ENCODE peak calls at places on chromosomes 13 and 19, in seven cellular contexts. One of them, this sample, is unnamed.

GRCh38 chr13:111179908-111180756 is 65.0 kb downstream of the ARHGEF7 start:
- DNase-seq in PC-3: no peak
- DNase-seq in upper lobe of left lung: no peak
- DNase-seq in tibial nerve: no peak
- DNase-seq in stomach: no peak
- DNase-seq in brain microvascular endothelial cell: no peak
- DNase-seq in prostate gland: no peak
- DNase-seq in this sample: no peak

GRCh38 chr19:38713227-38713649 is 31.0 kb downstream of the CAPN12 start:
- DNase-seq in PC-3: no peak
- DNase-seq in upper lobe of left lung: no peak
- DNase-seq in tibial nerve: peak; percentile 74
- DNase-seq in stomach: peak; percentile 87
- DNase-seq in brain microvascular endothelial cell: no peak
- DNase-seq in prostate gland: no peak
- DNase-seq in this sample: peak; percentile 93

GRCh38 chr13:92807343-92807742 is 419.3 kb upstream of the GPC6 start:
- DNase-seq in PC-3: no peak
- DNase-seq in upper lobe of left lung: no peak
- DNase-seq in tibial nerve: no peak
- DNase-seq in stomach: no peak
- DNase-seq in brain microvascular endothelial cell: peak; percentile 20
- DNase-seq in prostate gland: no peak
- DNase-seq in this sample: peak; percentile 75

GRCh38 chr19:46241676-46242075 is 12.1 kb downstream of the IGFL1 start:
- DNase-seq in PC-3: no peak
- DNase-seq in upper lobe of left lung: no peak
- DNase-seq in tibial nerve: no peak
- DNase-seq in stomach: no peak
- DNase-seq in brain microvascular endothelial cell: no peak
- DNase-seq in prostate gland: no peak
- DNase-seq in this sample: no peak

GRCh38 chr13:23377603-23378002 is 55.9 kb downstream of the SACS start:
- DNase-seq in PC-3: no peak
- DNase-seq in upper lobe of left lung: no peak
- DNase-seq in tibial nerve: no peak
- DNase-seq in stomach: no peak
- DNase-seq in brain microvascular endothelial cell: no peak
- DNase-seq in prostate gland: no peak
- DNase-seq in this sample: peak; percentile 81

GRCh38 chr19:48752511-48753365 is at the start of gene FUT1:
- DNase-seq in PC-3: peak; percentile 91
- DNase-seq in upper lobe of left lung: peak; percentile 92
- DNase-seq in tibial nerve: no peak
- DNase-seq in stomach: peak; percentile 95
- DNase-seq in brain microvascular endothelial cell: no peak
- DNase-seq in prostate gland: peak; percentile 89
- DNase-seq in this sample: peak; percentile 64

GRCh38 chr13:75647126-75647784 is 11.1 kb downstream of the LMO7 start:
- DNase-seq in PC-3: no peak
- DNase-seq in upper lobe of left lung: no peak
- DNase-seq in tibial nerve: no peak
- DNase-seq in stomach: no peak
- DNase-seq in brain microvascular endothelial cell: no peak
- DNase-seq in prostate gland: no peak
- DNase-seq in this sample: no peak

GRCh38 chr13:42041684-42042035 is 6.8 kb upstream of the DGKH start:
- DNase-seq in PC-3: peak; percentile 61
- DNase-seq in upper lobe of left lung: peak; percentile 73
- DNase-seq in tibial nerve: peak; percentile 49
- DNase-seq in stomach: peak; percentile 50
- DNase-seq in brain microvascular endothelial cell: peak; percentile 70
- DNase-seq in prostate gland: peak; percentile 44
- DNase-seq in this sample: peak; percentile 73

GRCh38 chr19:10061717-10062310 is 24.3 kb upstream of the SHFL start:
- DNase-seq in PC-3: no peak
- DNase-seq in upper lobe of left lung: no peak
- DNase-seq in tibial nerve: no peak
- DNase-seq in stomach: no peak
- DNase-seq in brain microvascular endothelial cell: peak; percentile 3
- DNase-seq in prostate gland: no peak
- DNase-seq in this sample: no peak

GRCh38 chr19:52664461-52664860 is 26.3 kb upstream of the ZNF83 start:
- DNase-seq in PC-3: no peak
- DNase-seq in upper lobe of left lung: no peak
- DNase-seq in tibial nerve: no peak
- DNase-seq in stomach: no peak
- DNase-seq in brain microvascular endothelial cell: no peak
- DNase-seq in prostate gland: no peak
- DNase-seq in this sample: no peak

GRCh38 chr13:38045278-38046048 is 175.9 kb upstream of the TRPC4 start:
- DNase-seq in PC-3: peak; percentile 51
- DNase-seq in upper lobe of left lung: no peak
- DNase-seq in tibial nerve: no peak
- DNase-seq in stomach: no peak
- DNase-seq in brain microvascular endothelial cell: peak; percentile 41
- DNase-seq in prostate gland: no peak
- DNase-seq in this sample: no peak

GRCh38 chr13:30477346-30478235 is 11.9 kb upstream of the HMGB1 start:
- DNase-seq in PC-3: no peak
- DNase-seq in upper lobe of left lung: no peak
- DNase-seq in tibial nerve: no peak
- DNase-seq in stomach: no peak
- DNase-seq in brain microvascular endothelial cell: no peak
- DNase-seq in prostate gland: peak; percentile 27
- DNase-seq in this sample: no peak

GRCh38 chr19:13633109-13633508 is 126.8 kb upstream of the CACNA1A start:
- DNase-seq in PC-3: peak; percentile 58
- DNase-seq in upper lobe of left lung: no peak
- DNase-seq in tibial nerve: no peak
- DNase-seq in stomach: peak; percentile 56
- DNase-seq in brain microvascular endothelial cell: peak; percentile 3
- DNase-seq in prostate gland: no peak
- DNase-seq in this sample: peak; percentile 91

GRCh38 chr13:49540552-49540951 is 44.8 kb downstream of the PHF11 start:
- DNase-seq in PC-3: peak; percentile 7
- DNase-seq in upper lobe of left lung: no peak
- DNase-seq in tibial nerve: no peak
- DNase-seq in stomach: no peak
- DNase-seq in brain microvascular endothelial cell: no peak
- DNase-seq in prostate gland: no peak
- DNase-seq in this sample: no peak

GRCh38 chr13:26887594-26887993 is 127.0 kb upstream of the GPR12 start:
- DNase-seq in PC-3: no peak
- DNase-seq in upper lobe of left lung: no peak
- DNase-seq in tibial nerve: no peak
- DNase-seq in stomach: no peak
- DNase-seq in brain microvascular endothelial cell: no peak
- DNase-seq in prostate gland: no peak
- DNase-seq in this sample: no peak

GRCh38 chr13:26882731-26883130 is 122.1 kb upstream of the GPR12 start:
- DNase-seq in PC-3: no peak
- DNase-seq in upper lobe of left lung: no peak
- DNase-seq in tibial nerve: no peak
- DNase-seq in stomach: no peak
- DNase-seq in brain microvascular endothelial cell: no peak
- DNase-seq in prostate gland: no peak
- DNase-seq in this sample: no peak

GRCh38 chr13:26883613-26884257 is 123.1 kb upstream of the GPR12 start:
- DNase-seq in PC-3: no peak
- DNase-seq in upper lobe of left lung: no peak
- DNase-seq in tibial nerve: no peak
- DNase-seq in stomach: no peak
- DNase-seq in brain microvascular endothelial cell: no peak
- DNase-seq in prostate gland: no peak
- DNase-seq in this sample: no peak

GRCh38 chr13:26888632-26889031 is 128.0 kb upstream of the GPR12 start:
- DNase-seq in PC-3: no peak
- DNase-seq in upper lobe of left lung: no peak
- DNase-seq in tibial nerve: no peak
- DNase-seq in stomach: no peak
- DNase-seq in brain microvascular endothelial cell: no peak
- DNase-seq in prostate gland: no peak
- DNase-seq in this sample: no peak
- H3K4me3 ChIP-seq in PC-3: no peak overlapping the region
- H3K4me3 ChIP-seq in upper lobe of left lung: no peak overlapping the region
- H3K4me3 ChIP-seq in tibial nerve: no peak overlapping the region
- H3K4me3 ChIP-seq in stomach: no peak overlapping the region
- H3K4me3 ChIP-seq in brain microvascular endothelial cell: no peak overlapping the region
- H3K4me3 ChIP-seq in prostate gland: no peak overlapping the region
- H3K4me3 ChIP-seq in this sample: no peak overlapping the region

DNA sequence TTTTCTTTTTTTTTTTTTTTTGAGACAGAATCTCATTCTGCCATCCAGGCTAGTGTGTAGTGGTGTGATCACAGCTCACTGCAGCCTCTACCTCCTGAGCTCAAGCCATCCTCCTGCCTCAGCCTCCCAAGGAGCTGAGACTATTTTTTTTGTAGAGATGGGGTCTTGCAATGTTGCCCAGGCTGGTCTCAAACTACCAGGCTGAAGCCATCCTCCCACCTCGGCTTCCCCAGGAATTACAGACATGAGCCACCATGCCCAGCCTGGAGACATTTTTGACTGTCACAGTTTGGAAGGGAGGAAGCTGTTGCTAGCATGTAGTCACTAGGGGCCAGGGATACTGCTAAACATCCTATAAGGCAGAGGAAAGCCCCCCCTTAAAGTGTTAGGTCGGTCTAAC is 23.9 kb downstream of the ZIC5 start:
- DNase-seq in PC-3: no peak
- DNase-seq in upper lobe of left lung: no peak
- DNase-seq in tibial nerve: no peak
- DNase-seq in stomach: no peak
- DNase-seq in brain microvascular endothelial cell: no peak
- DNase-seq in prostate gland: no peak
- DNase-seq in this sample: no peak
- H3K27me3 ChIP-seq in PC-3: peaks cover 44% of the 10 kb centered on the region
- H3K27me3 ChIP-seq in upper lobe of left lung: no peaks in the 10 kb centered on the region
- H3K27me3 ChIP-seq in tibial nerve: peaks cover 77% of the 10 kb centered on the region
- H3K27me3 ChIP-seq in stomach: peaks cover 95% of the 10 kb centered on the region
- H3K27me3 ChIP-seq in brain microvascular endothelial cell: no peaks in the 10 kb centered on the region
- H3K27me3 ChIP-seq in prostate gland: peaks cover 9% of the 10 kb centered on the region
- H3K27me3 ChIP-seq in this sample: no peaks in the 10 kb centered on the region

GRCh38 chr19:677201-677600 is 1.0 kb downstream of the FSTL3 start:
- DNase-seq in PC-3: peak; percentile 70
- DNase-seq in upper lobe of left lung: peak; percentile 61
- DNase-seq in tibial nerve: peak; percentile 67
- DNase-seq in stomach: peak; percentile 43
- DNase-seq in brain microvascular endothelial cell: peak; percentile 83
- DNase-seq in prostate gland: no peak
- DNase-seq in this sample: peak; percentile 86

GRCh38 chr19:676343-677105 is at the start of gene FSTL3:
- DNase-seq in PC-3: peak; percentile 15
- DNase-seq in upper lobe of left lung: no peak
- DNase-seq in tibial nerve: no peak
- DNase-seq in stomach: no peak
- DNase-seq in brain microvascular endothelial cell: peak; percentile 25
- DNase-seq in prostate gland: no peak
- DNase-seq in this sample: peak; percentile 46

GRCh38 chr19:677601-678380 is 1.6 kb downstream of the FSTL3 start:
- DNase-seq in PC-3: peak; percentile 42
- DNase-seq in upper lobe of left lung: peak; percentile 40
- DNase-seq in tibial nerve: no peak
- DNase-seq in stomach: no peak
- DNase-seq in brain microvascular endothelial cell: peak; percentile 31
- DNase-seq in prostate gland: no peak
- DNase-seq in this sample: no peak

GRCh38 chr19:674282-675151 is 1.7 kb upstream of the FSTL3 start:
- DNase-seq in PC-3: no peak
- DNase-seq in upper lobe of left lung: no peak
- DNase-seq in tibial nerve: no peak
- DNase-seq in stomach: no peak
- DNase-seq in brain microvascular endothelial cell: no peak
- DNase-seq in prostate gland: no peak
- DNase-seq in this sample: no peak

GRCh38 chr19:676007-676342 is 217 bp upstream of the FSTL3 start:
- DNase-seq in PC-3: no peak
- DNase-seq in upper lobe of left lung: no peak
- DNase-seq in tibial nerve: no peak
- DNase-seq in stomach: no peak
- DNase-seq in brain microvascular endothelial cell: no peak
- DNase-seq in prostate gland: no peak
- DNase-seq in this sample: no peak
- H3K4me3 ChIP-seq in PC-3: peak overlapping the region; percentile 50
- H3K4me3 ChIP-seq in upper lobe of left lung: peak overlapping the region; percentile 77
- H3K4me3 ChIP-seq in tibial nerve: peak overlapping the region; percentile 77
- H3K4me3 ChIP-seq in stomach: peak overlapping the region; percentile 55
- H3K4me3 ChIP-seq in brain microvascular endothelial cell: peak overlapping the region; percentile 45
- H3K4me3 ChIP-seq in prostate gland: peak overlapping the region; percentile 37
- H3K4me3 ChIP-seq in this sample: peak overlapping the region; percentile 57

GRCh38 chr19:47499863-47500830 is 14.7 kb downstream of the NAPA start:
- DNase-seq in PC-3: no peak
- DNase-seq in upper lobe of left lung: no peak
- DNase-seq in tibial nerve: no peak
- DNase-seq in stomach: peak; percentile 69
- DNase-seq in brain microvascular endothelial cell: no peak
- DNase-seq in prostate gland: peak; percentile 86
- DNase-seq in this sample: no peak

GRCh38 chr19:47506459-47506858 is 8.4 kb downstream of the NAPA start:
- DNase-seq in PC-3: no peak
- DNase-seq in upper lobe of left lung: no peak
- DNase-seq in tibial nerve: no peak
- DNase-seq in stomach: no peak
- DNase-seq in brain microvascular endothelial cell: no peak
- DNase-seq in prostate gland: no peak
- DNase-seq in this sample: no peak

GRCh38 chr19:47503823-47504145 is 11.1 kb downstream of the NAPA start:
- DNase-seq in PC-3: no peak
- DNase-seq in upper lobe of left lung: no peak
- DNase-seq in tibial nerve: no peak
- DNase-seq in stomach: no peak
- DNase-seq in brain microvascular endothelial cell: no peak
- DNase-seq in prostate gland: no peak
- DNase-seq in this sample: no peak

GRCh38 chr19:47505506-47505905 is 9.4 kb downstream of the NAPA start:
- DNase-seq in PC-3: no peak
- DNase-seq in upper lobe of left lung: no peak
- DNase-seq in tibial nerve: no peak
- DNase-seq in stomach: no peak
- DNase-seq in brain microvascular endothelial cell: no peak
- DNase-seq in prostate gland: no peak
- DNase-seq in this sample: no peak

DNA sequence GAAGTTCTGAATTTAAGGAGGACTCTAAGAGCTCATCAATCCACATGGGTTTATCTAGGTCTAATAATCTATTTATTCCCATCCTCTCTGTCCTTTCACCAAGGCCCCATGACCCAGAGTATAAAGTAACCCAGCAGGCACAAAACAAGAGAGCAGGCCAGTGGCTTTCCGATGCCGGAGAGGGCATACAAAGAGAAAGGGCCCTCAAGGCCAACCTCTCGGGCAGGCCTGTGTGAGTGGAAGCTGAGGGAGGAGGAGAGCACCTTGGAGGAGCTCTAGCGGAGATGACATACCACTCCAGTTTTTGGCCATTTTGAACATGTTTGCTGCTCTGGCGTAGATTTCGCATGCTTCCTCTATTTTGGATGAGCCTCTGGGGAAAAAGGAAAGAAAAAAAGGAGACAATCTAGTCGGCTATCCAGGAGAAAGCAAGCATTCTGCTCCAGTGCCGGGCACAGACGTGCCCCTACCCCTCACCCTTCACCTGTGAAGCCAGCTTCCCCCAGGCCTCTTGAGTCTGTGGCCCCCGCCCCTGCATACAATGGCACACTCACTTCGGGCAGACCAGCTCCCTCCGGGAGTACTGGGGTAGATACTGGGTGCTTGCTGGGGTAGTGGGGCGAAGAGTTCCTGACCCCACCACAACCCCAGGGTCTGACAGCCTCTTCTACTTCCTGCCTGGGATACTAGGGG is 11.6 kb downstream of the NAPA start:
- DNase-seq in PC-3: no peak
- DNase-seq in upper lobe of left lung: no peak
- DNase-seq in tibial nerve: no peak
- DNase-seq in stomach: no peak
- DNase-seq in brain microvascular endothelial cell: no peak
- DNase-seq in prostate gland: no peak
- DNase-seq in this sample: no peak
- H3K27me3 ChIP-seq in PC-3: no peaks in the 10 kb centered on the region
- H3K27me3 ChIP-seq in upper lobe of left lung: no peaks in the 10 kb centered on the region
- H3K27me3 ChIP-seq in tibial nerve: no peaks in the 10 kb centered on the region
- H3K27me3 ChIP-seq in stomach: no peaks in the 10 kb centered on the region
- H3K27me3 ChIP-seq in brain microvascular endothelial cell: no peaks in the 10 kb centered on the region
- H3K27me3 ChIP-seq in prostate gland: no peaks in the 10 kb centered on the region
- H3K27me3 ChIP-seq in this sample: no peaks in the 10 kb centered on the region

This sample was measured in MG63.